ENCODE peak calls at places on chromosomes 11 and 22, in eight cellular contexts. X is head of caudate nucleus, C is T follicular helper cell, D is HAP-1, J is foreskin fibroblast, P is GM20000, S is lower lobe of right lung, R is epithelial cell of prostate. V is an unnamed sample.

GRCh38 chr11:133815636-133816035 is 29.7 kb downstream of the SPATA19 start:
- DNase-seq in X (no peak), C (no peak), D (no peak), J (no peak), P (no peak), S (no peak), R (no peak), V (no peak)

GRCh38 chr11:44774131-44774530 is 47.4 kb downstream of the TSPAN18 start:
- DNase-seq in X (no peak), C (no peak), D (no peak), J (no peak), P (no peak), S (no peak), R (no peak), V (peak)

GRCh38 chr22:37675930-37676571 is 615 bp downstream of the LGALS1 start:
- DNase-seq in X (peak), C (no peak), D (peak), J (peak), P (no peak), S (peak), R (no peak), V (no peak)

GRCh38 chr11:83054001-83054400 is 17.7 kb downstream of the RAB30 start:
- DNase-seq in X (no peak), C (no peak), D (no peak), J (no peak), P (no peak), S (no peak), R (no peak), V (no peak)

GRCh38 chr22:37501610-37502341 is 15.6 kb upstream of the MFNG start:
- DNase-seq in X (no peak), C (no peak), D (no peak), J (peak), P (no peak), S (peak), R (no peak), V (no peak)

GRCh38 chr11:126366064-126366822 is 10.8 kb downstream of the ST3GAL4 start:
- DNase-seq in X (peak), C (no peak), D (no peak), J (no peak), P (no peak), S (peak), R (no peak), V (no peak)

GRCh38 chr22:22408731-22409696 is 99.5 kb downstream of the ZNF280B start:
- DNase-seq in X (no peak), C (no peak), D (peak), J (peak), P (peak), S (no peak), R (no peak), V (no peak)

GRCh38 chr11:64888761-64889511 is 10.5 kb upstream of the EHD1 start:
- DNase-seq in X (no peak), C (no peak), D (no peak), J (no peak), P (no peak), S (no peak), R (no peak), V (no peak)

GRCh38 chr11:89491141-89491690 is at the start of gene NOX4:
- DNase-seq in X (peak), C (no peak), D (no peak), J (peak), P (peak), S (peak), R (no peak), V (no peak)

GRCh38 chr11:74731301-74732094 is at the start of gene CHRDL2:
- DNase-seq in X (peak), C (no peak), D (no peak), J (peak), P (no peak), S (no peak), R (no peak), V (peak)

GRCh38 chr11:45993438-45994064 is 71.1 kb downstream of the LARGE2 start:
- DNase-seq in X (peak), C (no peak), D (no peak), J (peak), P (no peak), S (no peak), R (no peak), V (peak)

GRCh38 chr22:42282943-42283287 is 12.5 kb upstream of the TCF20 start:
- DNase-seq in X (peak), C (no peak), D (peak), J (no peak), P (no peak), S (no peak), R (no peak), V (no peak)

GRCh38 chr11:57793711-57794110 is 32.1 kb downstream of the CTNND1 start:
- DNase-seq in X (no peak), C (no peak), D (no peak), J (no peak), P (no peak), S (no peak), R (no peak), V (no peak)

GRCh38 chr11:69938206-69938605 is 119.0 kb upstream of the FGF3 start:
- DNase-seq in X (no peak), C (no peak), D (no peak), J (no peak), P (no peak), S (peak), R (no peak), V (no peak)

GRCh38 chr11:2717561-2717960 is 17.8 kb upstream of the KCNQ1OT1 start:
- DNase-seq in X (no peak), C (no peak), D (no peak), J (no peak), P (no peak), S (no peak), R (no peak), V (peak)

GRCh38 chr22:50612715-50613221 is 12.2 kb downstream of the MAPK8IP2 start:
- DNase-seq in X (peak), C (no peak), D (peak), J (no peak), P (peak), S (no peak), R (no peak), V (peak)

GRCh38 chr22:21042978-21043855 is 2.5 kb upstream of the LRRC74B start:
- DNase-seq in X (no peak), C (no peak), D (no peak), J (peak), P (no peak), S (peak), R (no peak), V (no peak)

GRCh38 chr11:128733440-128734115 is 39.7 kb downstream of the FLI1 start:
- DNase-seq in X (no peak), C (no peak), D (peak), J (peak), P (peak), S (no peak), R (no peak), V (no peak)

GRCh38 chr22:19631899-19632670 is 82.2 kb upstream of the SEPTIN5 start:
- DNase-seq in X (peak), C (no peak), D (peak), J (peak), P (no peak), S (no peak), R (no peak), V (no peak)

GRCh38 chr11:61764606-61765260 is 12.3 kb downstream of the MYRF start:
- DNase-seq in X (no peak), C (no peak), D (no peak), J (no peak), P (no peak), S (no peak), R (no peak), V (no peak)

GRCh38 chr22:41681616-41682015 is 7.1 kb downstream of the SNU13 start:
- DNase-seq in X (no peak), C (no peak), D (no peak), J (no peak), P (no peak), S (no peak), R (no peak), V (no peak)

GRCh38 chr22:30705710-30706651 is 11.3 kb downstream of the OSBP2 start:
- DNase-seq in X (peak), C (no peak), D (no peak), J (peak), P (peak), S (no peak), R (no peak), V (peak)

GRCh38 chr11:6682591-6682935 is 577 bp downstream of the MRPL17 start:
- DNase-seq in X (no peak), C (no peak), D (no peak), J (no peak), P (no peak), S (no peak), R (no peak), V (no peak)